ENCODE peak calls at places on chromosomes 7 and 10, in six cellular contexts. One of them, this sample, is unnamed.

GRCh38 chr7:151058766-151059361 is 525 bp upstream of the SLC4A2 start:
- DNase-seq in K562: peak; percentile 62
- DNase-seq in H1: peak; percentile 62
- DNase-seq in GM12878: no peak
- DNase-seq in HepG2: no peak
- DNase-seq in GM12891: no peak
- DNase-seq in this sample: no peak

GRCh38 chr10:110544958-110545537 is 22.4 kb upstream of the SMC3 start:
- DNase-seq in HepG2: no peak
- DNase-seq in K562: no peak
- DNase-seq in GM12878: no peak
- DNase-seq in H1: no peak
- DNase-seq in GM12891: no peak
- DNase-seq in this sample: no peak

GRCh38 chr10:133276435-133277201 is at the start of gene ADAM8:
- DNase-seq in H1: peak; percentile 92
- DNase-seq in GM12878: no peak
- DNase-seq in HepG2: no peak
- DNase-seq in GM12891: peak; percentile 96
- DNase-seq in K562: peak; percentile 37
- DNase-seq in this sample: peak; percentile 96

GRCh38 chr10:98321203-98321780 is 53.3 kb upstream of the LOXL4 start:
- DNase-seq in H1: peak; percentile 51
- DNase-seq in HepG2: no peak
- DNase-seq in GM12891: no peak
- DNase-seq in GM12878: no peak
- DNase-seq in K562: no peak
- DNase-seq in this sample: no peak

GRCh38 chr10:132146271-132146671 is 40.5 kb upstream of the DPYSL4 start:
- DNase-seq in GM12891: no peak
- DNase-seq in H1: no peak
- DNase-seq in GM12878: no peak
- DNase-seq in HepG2: no peak
- DNase-seq in K562: no peak
- DNase-seq in this sample: no peak

GRCh38 chr7:133344275-133344674 is 91.4 kb downstream of the EXOC4 start:
- DNase-seq in H1: no peak
- DNase-seq in K562: peak; percentile 14
- DNase-seq in GM12878: no peak
- DNase-seq in GM12891: no peak
- DNase-seq in HepG2: no peak
- DNase-seq in this sample: no peak

GRCh38 chr10:77899080-77899477 is 27.5 kb downstream of the DLG5 start:
- DNase-seq in HepG2: no peak
- DNase-seq in GM12878: no peak
- DNase-seq in H1: no peak
- DNase-seq in GM12891: no peak
- DNase-seq in K562: no peak
- DNase-seq in this sample: no peak

GRCh38 chr7:28586736-28587135 is 174.4 kb downstream of the CREB5 start:
- DNase-seq in GM12878: no peak
- DNase-seq in HepG2: no peak
- DNase-seq in K562: no peak
- DNase-seq in H1: no peak
- DNase-seq in GM12891: no peak
- DNase-seq in this sample: no peak

GRCh38 chr10:131207176-131207575 is 104.3 kb downstream of the TCERG1L start:
- DNase-seq in GM12891: no peak
- DNase-seq in HepG2: no peak
- DNase-seq in GM12878: no peak
- DNase-seq in H1: peak; percentile 17
- DNase-seq in K562: no peak
- DNase-seq in this sample: no peak

GRCh38 chr10:79375321-79376077 is 28.2 kb downstream of the PPIF start:
- DNase-seq in K562: peak; percentile 59
- DNase-seq in GM12891: no peak
- DNase-seq in HepG2: peak; percentile 45
- DNase-seq in GM12878: no peak
- DNase-seq in H1: peak; percentile 38
- DNase-seq in this sample: no peak

GRCh38 chr7:51069411-51070083 is 247.1 kb downstream of the COBL start:
- DNase-seq in K562: no peak
- DNase-seq in GM12891: no peak
- DNase-seq in HepG2: no peak
- DNase-seq in H1: no peak
- DNase-seq in GM12878: no peak
- DNase-seq in this sample: no peak

GRCh38 chr10:132364594-132364970 is 32.4 kb upstream of the PWWP2B start:
- DNase-seq in H1: no peak
- DNase-seq in GM12891: no peak
- DNase-seq in GM12878: no peak
- DNase-seq in HepG2: no peak
- DNase-seq in K562: no peak
- DNase-seq in this sample: no peak

GRCh38 chr7:74494076-74494548 is 40.4 kb downstream of the GTF2IRD1 start:
- DNase-seq in HepG2: peak; percentile 65
- DNase-seq in H1: no peak
- DNase-seq in GM12878: no peak
- DNase-seq in GM12891: no peak
- DNase-seq in K562: no peak
- DNase-seq in this sample: no peak

GRCh38 chr10:7572435-7572834 is 94.3 kb downstream of the ITIH5 start:
- DNase-seq in GM12878: no peak
- DNase-seq in K562: no peak
- DNase-seq in GM12891: no peak
- DNase-seq in H1: no peak
- DNase-seq in HepG2: no peak
- DNase-seq in this sample: no peak

GRCh38 chr7:93307131-93307660 is 75.0 kb downstream of the VPS50 start:
- DNase-seq in H1: no peak
- DNase-seq in GM12878: no peak
- DNase-seq in GM12891: no peak
- DNase-seq in HepG2: peak; percentile 16
- DNase-seq in K562: peak; percentile 6
- DNase-seq in this sample: no peak

GRCh38 chr7:55055479-55055878 is 36.7 kb downstream of the EGFR start:
- DNase-seq in HepG2: no peak
- DNase-seq in GM12891: no peak
- DNase-seq in GM12878: no peak
- DNase-seq in H1: no peak
- DNase-seq in K562: no peak
- DNase-seq in this sample: no peak

GRCh38 chr7:72785166-72785955 is 42.6 kb downstream of the TYW1B start:
- DNase-seq in GM12891: no peak
- DNase-seq in K562: no peak
- DNase-seq in GM12878: no peak
- DNase-seq in HepG2: no peak
- DNase-seq in H1: no peak
- DNase-seq in this sample: no peak
- TF ChIP-seq POLR2A in GM12891: no peak
- TF ChIP-seq POLR2A in K562: no peak
- TF ChIP-seq POLR2A in GM12878: no peak
- TF ChIP-seq POLR2A in HepG2: no peak
- TF ChIP-seq POLR2A in H1: no peak
- TF ChIP-seq POLR2A in this sample: no peak

GRCh38 chr10:88291289-88292184 is 291.6 kb downstream of the RNLS start:
- DNase-seq in GM12878: no peak
- DNase-seq in H1: no peak
- DNase-seq in GM12891: no peak
- DNase-seq in HepG2: no peak
- DNase-seq in K562: no peak
- DNase-seq in this sample: no peak
- TF ChIP-seq TAF1 in GM12878: no peak
- TF ChIP-seq TAF1 in H1: no peak
- TF ChIP-seq TAF1 in GM12891: no peak
- TF ChIP-seq TAF1 in HepG2: no peak
- TF ChIP-seq TAF1 in K562: no peak
- TF ChIP-seq TAF1 in this sample: no peak

GRCh38 chr7:40498933-40499332 is 364.1 kb downstream of the SUGCT start:
- DNase-seq in GM12891: no peak
- DNase-seq in H1: no peak
- DNase-seq in GM12878: no peak
- DNase-seq in HepG2: no peak
- DNase-seq in K562: no peak
- DNase-seq in this sample: no peak
- TF ChIP-seq POLR2AphosphoS5 in GM12891: no peak
- TF ChIP-seq POLR2AphosphoS5 in H1: no peak
- TF ChIP-seq POLR2AphosphoS5 in GM12878: no peak
- TF ChIP-seq POLR2AphosphoS5 in HepG2: no peak
- TF ChIP-seq POLR2AphosphoS5 in K562: no peak
- TF ChIP-seq POLR2AphosphoS5 in this sample: no peak

DNA sequence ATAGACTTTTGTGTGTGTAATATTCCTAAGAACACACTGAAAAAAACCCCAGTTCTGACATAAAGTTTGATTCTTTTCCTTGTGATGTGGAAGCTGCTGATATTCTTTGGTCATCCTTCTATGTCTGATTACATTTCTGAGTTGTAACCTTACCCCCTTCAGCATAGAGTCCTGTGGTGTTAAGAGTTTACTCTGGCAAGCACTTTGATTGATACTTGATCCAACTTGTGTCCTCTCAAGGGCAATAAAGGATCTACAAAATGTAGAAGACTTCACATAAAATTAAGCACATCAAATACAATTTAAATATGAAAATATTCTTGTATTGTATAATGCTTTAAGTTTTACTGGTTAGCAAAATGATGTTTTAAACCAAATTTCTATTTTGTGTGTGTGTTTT is 221.7 kb upstream of the DKK1 start:
- DNase-seq in GM12891: no peak
- DNase-seq in GM12878: no peak
- DNase-seq in K562: no peak
- DNase-seq in H1: no peak
- DNase-seq in HepG2: no peak
- DNase-seq in this sample: no peak
- TF ChIP-seq POLR2A in GM12891: no peak
- TF ChIP-seq POLR2A in GM12878: no peak
- TF ChIP-seq POLR2A in K562: no peak
- TF ChIP-seq POLR2A in H1: no peak
- TF ChIP-seq POLR2A in HepG2: no peak
- TF ChIP-seq POLR2A in this sample: no peak

GRCh38 chr7:17680943-17681351 is 259.3 kb downstream of the SNX13 start:
- DNase-seq in GM12891: no peak
- DNase-seq in K562: peak; percentile 18
- DNase-seq in HepG2: peak; percentile 11
- DNase-seq in H1: no peak
- DNase-seq in GM12878: no peak
- DNase-seq in this sample: no peak

GRCh38 chr7:17682586-17682985 is 257.7 kb downstream of the SNX13 start:
- DNase-seq in GM12878: no peak
- DNase-seq in HepG2: no peak
- DNase-seq in K562: no peak
- DNase-seq in H1: no peak
- DNase-seq in GM12891: no peak
- DNase-seq in this sample: no peak

GRCh38 chr7:17681965-17682364 is 258.3 kb downstream of the SNX13 start:
- DNase-seq in H1: no peak
- DNase-seq in GM12891: no peak
- DNase-seq in K562: no peak
- DNase-seq in HepG2: no peak
- DNase-seq in GM12878: no peak
- DNase-seq in this sample: no peak

GRCh38 chr7:17689361-17689760 is 250.9 kb downstream of the SNX13 start:
- DNase-seq in GM12878: no peak
- DNase-seq in HepG2: no peak
- DNase-seq in H1: no peak
- DNase-seq in K562: no peak
- DNase-seq in GM12891: no peak
- DNase-seq in this sample: no peak

DNA sequence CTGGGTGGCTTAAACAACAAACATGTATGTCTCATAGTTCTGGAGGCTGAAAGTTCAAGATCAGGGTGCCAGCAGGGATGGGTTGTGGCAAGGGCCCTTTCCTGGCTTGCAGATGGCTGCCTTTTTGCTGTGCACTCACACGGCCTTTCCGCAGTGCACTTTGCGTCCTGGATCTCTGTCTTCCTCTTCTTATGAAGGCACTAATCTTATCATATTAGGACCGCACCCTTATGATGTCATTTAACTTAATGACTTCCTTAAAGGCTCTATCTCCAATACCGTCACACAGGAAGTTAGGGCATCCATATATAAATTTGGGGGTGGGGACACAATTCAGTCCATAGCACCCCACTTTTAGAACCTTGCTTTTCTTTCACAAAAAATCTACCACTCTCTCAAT is 255.2 kb downstream of the SNX13 start:
- DNase-seq in K562: no peak
- DNase-seq in GM12878: no peak
- DNase-seq in HepG2: no peak
- DNase-seq in H1: no peak
- DNase-seq in GM12891: no peak
- DNase-seq in this sample: no peak
- TF ChIP-seq TAF1 in K562: no peak
- TF ChIP-seq TAF1 in GM12878: no peak
- TF ChIP-seq TAF1 in HepG2: no peak
- TF ChIP-seq TAF1 in H1: no peak
- TF ChIP-seq TAF1 in GM12891: no peak
- TF ChIP-seq TAF1 in this sample: no peak

GRCh38 chr10:91975438-91975837 is 51.9 kb downstream of the BTAF1 start:
- DNase-seq in HepG2: no peak
- DNase-seq in GM12878: no peak
- DNase-seq in K562: no peak
- DNase-seq in GM12891: no peak
- DNase-seq in H1: no peak
- DNase-seq in this sample: no peak

GRCh38 chr10:91976324-91977051 is 52.9 kb downstream of the BTAF1 start:
- DNase-seq in K562: no peak
- DNase-seq in HepG2: no peak
- DNase-seq in GM12891: no peak
- DNase-seq in GM12878: no peak
- DNase-seq in H1: no peak
- DNase-seq in this sample: no peak

GRCh38 chr10:91978585-91978984 is 55.0 kb downstream of the BTAF1 start:
- DNase-seq in H1: no peak
- DNase-seq in GM12878: no peak
- DNase-seq in GM12891: no peak
- DNase-seq in K562: no peak
- DNase-seq in HepG2: no peak
- DNase-seq in this sample: no peak

GRCh38 chr10:91977501-91977900 is 53.9 kb downstream of the BTAF1 start:
- DNase-seq in GM12878: no peak
- DNase-seq in H1: no peak
- DNase-seq in GM12891: no peak
- DNase-seq in HepG2: no peak
- DNase-seq in K562: no peak
- DNase-seq in this sample: no peak

DNA sequence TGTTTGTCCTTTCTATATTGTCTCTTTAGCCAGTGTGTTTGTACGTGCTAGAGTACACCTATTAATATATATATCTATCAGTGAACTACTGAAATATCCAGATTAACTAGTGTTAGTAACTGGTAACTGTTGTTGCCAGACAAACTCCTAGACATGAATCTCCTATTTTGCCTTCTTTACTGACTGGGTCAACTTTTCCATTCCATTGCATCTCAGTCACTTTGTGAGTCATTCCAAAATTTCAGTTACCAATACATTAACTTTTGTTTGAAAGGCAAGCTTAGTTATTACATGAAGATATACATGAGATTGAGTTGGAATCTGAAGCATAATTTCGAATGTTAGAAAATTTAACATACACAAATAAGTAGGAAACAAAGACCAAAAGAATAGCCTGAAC is 51.4 kb downstream of the BTAF1 start:
- DNase-seq in GM12878: peak; percentile 5
- DNase-seq in GM12891: no peak
- DNase-seq in H1: no peak
- DNase-seq in K562: no peak
- DNase-seq in HepG2: no peak
- DNase-seq in this sample: no peak
- TF ChIP-seq POLR2AphosphoS5 in GM12878: no peak
- TF ChIP-seq POLR2AphosphoS5 in GM12891: no peak
- TF ChIP-seq POLR2AphosphoS5 in H1: no peak
- TF ChIP-seq POLR2AphosphoS5 in K562: no peak
- TF ChIP-seq POLR2AphosphoS5 in HepG2: no peak
- TF ChIP-seq POLR2AphosphoS5 in this sample: no peak